ENCODE peak calls at places on chromosomes 7 and 10, in ten cellular contexts. U is cortex of kidney, M is T1000, V is bronchial epithelial cell, Z is GM10248, K is C1 segment of cervical spinal cord, N is DMS153, J is GM23248, W is fibroblast of the conjunctiva, Y is Ammon's horn. E is an unnamed sample.

GRCh38 chr7:33876600-33877274 is 28.6 kb upstream of the BMPER start:
- DNase-seq in K (no peak), Z (no peak), W (no peak), V (no peak), M (no peak), Y (no peak), U (no peak), N (no peak), J (no peak), E (no peak)

GRCh38 chr10:116765549-116766162 is 23.3 kb upstream of the HSPA12A start:
- DNase-seq in V (no peak), W (no peak), Y (peak; percentile 51), N (no peak), K (no peak), J (no peak), U (no peak), M (no peak), Z (no peak), E (peak; percentile 30)

GRCh38 chr7:3176112-3176836 is 124.8 kb upstream of the SDK1 start:
- DNase-seq in K (no peak), W (no peak), N (no peak), U (no peak), V (no peak), M (no peak), J (no peak), Y (no peak), Z (no peak), E (no peak)

GRCh38 chr7:105990726-105991465 is 27.8 kb downstream of the CDHR3 start:
- DNase-seq in K (no peak), U (no peak), Y (no peak), M (no peak), Z (no peak), V (no peak), W (no peak), N (no peak), J (peak; percentile 47), E (no peak)

GRCh38 chr10:126373137-126373536 is 15.1 kb downstream of the ADAM12 start:
- DNase-seq in K (no peak), U (no peak), Z (no peak), M (no peak), Y (peak; percentile 32), J (peak; percentile 54), V (no peak), W (no peak), N (no peak), E (no peak)

GRCh38 chr10:69663548-69663947 is 33.5 kb downstream of the FAM241B start:
- DNase-seq in W (no peak), Z (no peak), Y (no peak), N (no peak), K (no peak), J (no peak), U (no peak), M (no peak), V (no peak), E (no peak)

GRCh38 chr10:4073912-4074311 is 288.9 kb upstream of the KLF6 start:
- DNase-seq in W (no peak), M (no peak), N (no peak), K (no peak), Y (no peak), J (peak; percentile 94), Z (no peak), U (no peak), V (peak; percentile 87), E (peak; percentile 94)

GRCh38 chr7:36048141-36048901 is 104.7 kb upstream of the EEPD1 start:
- DNase-seq in J (peak; percentile 89), U (no peak), K (no peak), M (no peak), Z (no peak), V (peak; percentile 56), N (no peak), W (peak; percentile 94), Y (no peak), E (peak; percentile 63)

GRCh38 chr7:94264756-94265155 is 129.9 kb upstream of the COL1A2 start:
- DNase-seq in W (no peak), N (no peak), K (no peak), U (no peak), Z (no peak), V (no peak), J (peak; percentile 29), Y (no peak), M (no peak), E (no peak)

GRCh38 chr7:50660040-50660829 is 95.0 kb upstream of the DDC start:
- DNase-seq in W (no peak), K (peak; percentile 31), M (no peak), J (no peak), Z (no peak), V (no peak), Y (peak; percentile 78), U (no peak), N (no peak), E (no peak)

GRCh38 chr7:116686033-116686432 is 14.0 kb downstream of the MET start:
- DNase-seq in Y (no peak), U (no peak), Z (no peak), J (no peak), N (no peak), V (no peak), W (no peak), K (no peak), M (no peak), E (no peak)

GRCh38 chr10:127346604-127347003 is 150.2 kb upstream of the INSYN2A start:
- DNase-seq in M (no peak), Z (peak; percentile 45), W (no peak), N (no peak), J (no peak), Y (no peak), U (no peak), V (no peak), K (no peak), E (no peak)

GRCh38 chr7:8149222-8149621 is 112.7 kb downstream of the ICA1 start:
- DNase-seq in K (no peak), J (no peak), U (no peak), Y (no peak), Z (no peak), W (no peak), M (no peak), V (no peak), N (peak; percentile 63), E (no peak)

GRCh38 chr7:114392686-114393085 is 21.9 kb upstream of the FOXP2 start:
- DNase-seq in U (no peak), K (no peak), N (no peak), J (peak; percentile 35), M (no peak), Y (no peak), V (peak; percentile 25), Z (no peak), W (no peak), E (peak; percentile 24)

GRCh38 chr7:57821438-57822382 is 371.7 kb downstream of the ZNF716 start:
- DNase-seq in V (no peak), M (no peak), J (no peak), Z (no peak), U (no peak), K (no peak), Y (no peak), N (no peak), W (no peak), E (no peak)

GRCh38 chr10:103592186-103593021 is 98.9 kb downstream of the NEURL1 start:
- DNase-seq in Y (peak; percentile 51), N (no peak), V (peak; percentile 33), M (no peak), K (no peak), U (no peak), W (no peak), Z (peak; percentile 86), J (peak; percentile 61), E (peak; percentile 49)

GRCh38 chr7:17732083-17732482 is 208.2 kb downstream of the SNX13 start:
- DNase-seq in W (no peak), V (no peak), Z (no peak), J (no peak), K (no peak), U (no peak), Y (no peak), N (peak; percentile 25), M (no peak), E (no peak)

E was measured in epithelial cell of esophagus.